ENCODE peak calls at places on chromosomes 16 and 17, in five cellular contexts. One of them, this sample, is unnamed.

GRCh38 chr16:26595199-26595598 is 471.5 kb upstream of the C16orf82 start:
- DNase-seq in neural progenitor cell: no peak
- DNase-seq in PC-3: no peak
- DNase-seq in HCT116: no peak
- DNase-seq in MM.1S: no peak
- DNase-seq in this sample: no peak

GRCh38 chr16:24846548-24847357 is 990 bp downstream of the SLC5A11 start:
- DNase-seq in neural progenitor cell: no peak
- DNase-seq in PC-3: no peak
- DNase-seq in HCT116: no peak
- DNase-seq in MM.1S: no peak
- DNase-seq in this sample: no peak

GRCh38 chr17:45019177-45019711 is 32.2 kb downstream of the DCAKD start:
- DNase-seq in neural progenitor cell: peak
- DNase-seq in PC-3: peak
- DNase-seq in HCT116: no peak
- DNase-seq in MM.1S: peak
- DNase-seq in this sample: peak

GRCh38 chr17:75113798-75114551 is 4.2 kb downstream of the ARMC7 start:
- DNase-seq in neural progenitor cell: peak
- DNase-seq in PC-3: peak
- DNase-seq in HCT116: peak
- DNase-seq in MM.1S: peak
- DNase-seq in this sample: peak

GRCh38 chr17:82097187-82097918 is 683 bp downstream of the FASN start:
- DNase-seq in neural progenitor cell: peak
- DNase-seq in PC-3: peak
- DNase-seq in HCT116: no peak
- DNase-seq in MM.1S: peak
- DNase-seq in this sample: peak

GRCh38 chr16:65689726-65690125 is 567.9 kb upstream of the CDH11 start:
- DNase-seq in neural progenitor cell: no peak
- DNase-seq in PC-3: no peak
- DNase-seq in HCT116: no peak
- DNase-seq in MM.1S: no peak
- DNase-seq in this sample: no peak

GRCh38 chr17:37568350-37569053 is 40.7 kb downstream of the SYNRG start:
- DNase-seq in neural progenitor cell: no peak
- DNase-seq in PC-3: no peak
- DNase-seq in HCT116: no peak
- DNase-seq in MM.1S: no peak
- DNase-seq in this sample: peak

GRCh38 chr16:73047536-73048291 is at the start of gene ZFHX3:
- DNase-seq in neural progenitor cell: peak
- DNase-seq in PC-3: peak
- DNase-seq in HCT116: no peak
- DNase-seq in MM.1S: peak
- DNase-seq in this sample: peak

GRCh38 chr16:9061358-9061813 is 30.1 kb upstream of the HAPSTR1 start:
- DNase-seq in neural progenitor cell: no peak
- DNase-seq in PC-3: peak
- DNase-seq in HCT116: no peak
- DNase-seq in MM.1S: no peak
- DNase-seq in this sample: peak

GRCh38 chr16:29804455-29805231 is 1.7 kb upstream of the MAZ start:
- DNase-seq in neural progenitor cell: peak
- DNase-seq in PC-3: no peak
- DNase-seq in HCT116: no peak
- DNase-seq in MM.1S: peak
- DNase-seq in this sample: peak

GRCh38 chr17:17175917-17176316 is 30.2 kb downstream of the PLD6 start:
- DNase-seq in neural progenitor cell: no peak
- DNase-seq in PC-3: no peak
- DNase-seq in HCT116: no peak
- DNase-seq in MM.1S: no peak
- DNase-seq in this sample: no peak

GRCh38 chr17:35089846-35090193 is 26.3 kb upstream of the RFFL start:
- DNase-seq in neural progenitor cell: peak
- DNase-seq in PC-3: peak
- DNase-seq in HCT116: no peak
- DNase-seq in MM.1S: no peak
- DNase-seq in this sample: peak

GRCh38 chr16:19167710-19168172 is 299 bp upstream of the SYT17 start:
- DNase-seq in neural progenitor cell: peak
- DNase-seq in PC-3: peak
- DNase-seq in HCT116: peak
- DNase-seq in MM.1S: peak
- DNase-seq in this sample: peak

GRCh38 chr16:88451586-88452484 is 1.2 kb upstream of the ZFPM1 start:
- DNase-seq in neural progenitor cell: no peak
- DNase-seq in PC-3: no peak
- DNase-seq in HCT116: peak
- DNase-seq in MM.1S: no peak
- DNase-seq in this sample: no peak

GRCh38 chr17:53765129-53765528 is 57.6 kb upstream of the KIF2B start:
- DNase-seq in neural progenitor cell: no peak
- DNase-seq in PC-3: no peak
- DNase-seq in HCT116: no peak
- DNase-seq in MM.1S: no peak
- DNase-seq in this sample: no peak

GRCh38 chr16:87515475-87516330 is 22.9 kb upstream of the ZCCHC14 start:
- DNase-seq in neural progenitor cell: peak
- DNase-seq in PC-3: no peak
- DNase-seq in HCT116: no peak
- DNase-seq in MM.1S: no peak
- DNase-seq in this sample: no peak

GRCh38 chr17:27906238-27906603 is 13.1 kb upstream of the LYRM9 start:
- DNase-seq in neural progenitor cell: no peak
- DNase-seq in PC-3: no peak
- DNase-seq in HCT116: no peak
- DNase-seq in MM.1S: no peak
- DNase-seq in this sample: no peak

GRCh38 chr16:4140652-4141051 is 24.4 kb upstream of the ADCY9 start:
- DNase-seq in neural progenitor cell: no peak
- DNase-seq in PC-3: no peak
- DNase-seq in HCT116: no peak
- DNase-seq in MM.1S: no peak
- DNase-seq in this sample: no peak

GRCh38 chr17:58677204-58677880 is 14.5 kb downstream of the TEX14 start:
- DNase-seq in neural progenitor cell: no peak
- DNase-seq in PC-3: peak
- DNase-seq in HCT116: no peak
- DNase-seq in MM.1S: no peak
- DNase-seq in this sample: peak

GRCh38 chr17:81328489-81328888 is 33.4 kb upstream of the SLC38A10 start:
- DNase-seq in neural progenitor cell: no peak
- DNase-seq in PC-3: peak
- DNase-seq in HCT116: no peak
- DNase-seq in MM.1S: no peak
- DNase-seq in this sample: no peak

GRCh38 chr17:39618956-39619785 is 7.6 kb upstream of the PPP1R1B start:
- DNase-seq in neural progenitor cell: no peak
- DNase-seq in PC-3: no peak
- DNase-seq in HCT116: no peak
- DNase-seq in MM.1S: no peak
- DNase-seq in this sample: no peak

GRCh38 chr17:7886227-7887037 is 2.2 kb upstream of the CHD3 start:
- DNase-seq in neural progenitor cell: peak
- DNase-seq in PC-3: peak
- DNase-seq in HCT116: no peak
- DNase-seq in MM.1S: no peak
- DNase-seq in this sample: peak

GRCh38 chr17:81483085-81483861 is 29.3 kb downstream of the ACTG1 start:
- DNase-seq in neural progenitor cell: peak
- DNase-seq in PC-3: no peak
- DNase-seq in HCT116: no peak
- DNase-seq in MM.1S: no peak
- DNase-seq in this sample: no peak

GRCh38 chr16:79608976-79609375 is 8.4 kb upstream of the MAF start:
- DNase-seq in neural progenitor cell: no peak
- DNase-seq in PC-3: no peak
- DNase-seq in HCT116: no peak
- DNase-seq in MM.1S: no peak
- DNase-seq in this sample: no peak

GRCh38 chr17:28744104-28744801 is 442 bp downstream of the TRAF4 start:
- DNase-seq in neural progenitor cell: peak
- DNase-seq in PC-3: no peak
- DNase-seq in HCT116: no peak
- DNase-seq in MM.1S: peak
- DNase-seq in this sample: peak

GRCh38 chr16:27463741-27464662 is 62.0 kb downstream of the IL21R start:
- DNase-seq in neural progenitor cell: no peak
- DNase-seq in PC-3: no peak
- DNase-seq in HCT116: no peak
- DNase-seq in MM.1S: no peak
- DNase-seq in this sample: no peak

GRCh38 chr16:79897444-79898146 is 297.1 kb upstream of the MAF start:
- DNase-seq in neural progenitor cell: no peak
- DNase-seq in PC-3: no peak
- DNase-seq in HCT116: no peak
- DNase-seq in MM.1S: no peak
- DNase-seq in this sample: no peak

DNA sequence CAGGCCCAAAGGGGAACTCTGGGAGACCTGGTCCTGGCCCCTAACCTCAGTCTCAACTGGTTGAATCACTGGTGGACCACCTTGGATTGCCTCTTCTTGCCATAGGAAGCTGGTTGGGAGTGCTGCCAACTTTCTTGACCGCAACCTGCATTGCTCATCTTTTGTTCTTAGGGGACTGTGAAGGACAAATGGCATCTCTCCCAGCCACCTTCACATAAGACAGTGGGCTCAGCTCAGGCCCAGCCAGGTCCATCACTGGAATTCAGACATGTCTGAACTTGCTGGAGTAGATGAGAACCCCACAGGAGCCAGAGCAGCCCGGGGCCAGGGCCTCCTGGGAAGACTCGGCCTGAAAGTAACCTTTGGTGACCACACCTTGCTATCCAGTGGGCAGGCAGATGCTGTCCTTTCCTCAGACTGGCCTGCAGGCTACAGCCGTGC is 18.8 kb downstream of the ADORA2B start:
- DNase-seq in neural progenitor cell: no peak
- DNase-seq in PC-3: peak
- DNase-seq in HCT116: peak
- DNase-seq in MM.1S: no peak
- DNase-seq in this sample: peak
- TF ChIP-seq EZH2phosphoT487 in neural progenitor cell: no peak
- TF ChIP-seq EZH2phosphoT487 in PC-3: no peak
- TF ChIP-seq EZH2phosphoT487 in HCT116: no peak
- TF ChIP-seq EZH2phosphoT487 in MM.1S: no peak
- TF ChIP-seq EZH2phosphoT487 in this sample: no peak

DNA sequence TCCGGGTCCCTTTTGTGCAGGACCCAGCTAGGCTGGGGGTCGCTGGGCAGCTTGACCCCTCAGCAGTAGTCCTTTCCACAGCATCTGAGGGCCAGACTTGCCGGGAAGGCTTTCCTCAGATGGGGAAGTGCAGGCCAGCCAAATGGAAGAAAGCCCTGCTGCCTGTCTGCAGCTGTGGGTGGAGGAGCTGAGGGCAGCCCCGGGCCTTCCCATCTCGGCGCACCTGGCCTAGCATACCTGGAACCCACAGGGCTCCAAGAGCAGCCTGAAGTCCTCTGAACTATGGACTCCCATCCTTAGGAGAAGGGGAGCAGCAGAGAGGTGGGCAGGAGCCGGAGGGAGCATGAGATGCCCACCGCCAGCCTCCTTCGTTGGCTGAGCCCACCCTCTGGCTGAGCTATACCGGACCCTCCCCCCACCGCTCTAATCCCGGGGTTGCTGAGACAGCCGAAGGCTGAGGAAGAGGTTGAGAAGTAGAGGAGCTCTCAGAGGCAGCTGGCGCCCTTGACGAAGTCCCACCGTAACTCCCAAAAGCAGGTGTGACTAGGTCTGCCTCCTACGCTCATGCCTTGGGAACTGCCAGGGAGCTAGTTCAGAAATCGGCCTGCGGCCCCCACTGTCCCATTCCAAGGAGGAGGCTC is 13.2 kb downstream of the UBALD2 start:
- DNase-seq in neural progenitor cell: no peak
- DNase-seq in PC-3: no peak
- DNase-seq in HCT116: no peak
- DNase-seq in MM.1S: no peak
- DNase-seq in this sample: no peak
- H3K9ac ChIP-seq in neural progenitor cell: no peak
- H3K9ac ChIP-seq in PC-3: no peak
- H3K9ac ChIP-seq in HCT116: no peak
- H3K9ac ChIP-seq in MM.1S: no peak
- H3K9ac ChIP-seq in this sample: no peak

GRCh38 chr17:179066-179432 is 2.4 kb downstream of the DOC2B start:
- DNase-seq in neural progenitor cell: no peak
- DNase-seq in PC-3: no peak
- DNase-seq in HCT116: no peak
- DNase-seq in MM.1S: no peak
- DNase-seq in this sample: peak

GRCh38 chr17:180380-181212 is 854 bp downstream of the DOC2B start:
- DNase-seq in neural progenitor cell: peak
- DNase-seq in PC-3: no peak
- DNase-seq in HCT116: no peak
- DNase-seq in MM.1S: no peak
- DNase-seq in this sample: peak

GRCh38 chr17:181213-182163 is at the start of gene DOC2B:
- DNase-seq in neural progenitor cell: peak
- DNase-seq in PC-3: peak
- DNase-seq in HCT116: peak
- DNase-seq in MM.1S: no peak
- DNase-seq in this sample: peak

GRCh38 chr17:178292-179065 is 3.0 kb downstream of the DOC2B start:
- DNase-seq in neural progenitor cell: no peak
- DNase-seq in PC-3: no peak
- DNase-seq in HCT116: no peak
- DNase-seq in MM.1S: no peak
- DNase-seq in this sample: no peak

DNA sequence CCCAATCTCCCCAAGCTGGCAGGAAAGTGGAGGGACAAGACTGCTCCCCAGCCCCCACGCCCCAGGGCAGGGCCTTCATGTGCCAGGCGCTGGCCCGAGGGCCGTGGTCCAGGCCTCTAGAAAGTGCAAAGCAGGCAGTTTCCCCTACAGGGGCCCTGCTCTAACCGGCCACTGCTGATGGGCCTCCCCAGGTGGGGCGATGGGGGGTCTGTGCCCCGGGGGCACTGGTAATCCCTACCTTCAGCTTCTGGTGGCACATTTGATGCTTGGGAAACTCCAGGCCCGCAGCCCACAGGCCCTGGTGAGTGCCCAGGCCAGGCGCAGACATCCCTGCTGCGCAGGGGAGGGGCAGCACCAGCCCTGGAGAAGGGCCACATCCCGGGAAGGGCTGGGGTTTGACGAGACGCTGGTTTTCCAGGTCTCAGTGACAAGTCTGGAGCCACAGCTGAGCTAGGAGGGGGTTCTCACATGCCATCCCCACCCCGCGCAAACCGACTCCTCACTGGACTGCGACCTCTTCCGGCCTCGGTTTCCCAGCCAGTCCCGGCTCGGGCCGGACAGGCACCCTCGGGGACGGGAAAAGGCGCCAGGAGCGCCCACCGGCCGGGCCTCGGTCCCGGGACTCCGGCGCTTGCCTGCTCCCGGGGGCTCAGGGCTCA is 1.6 kb downstream of the DOC2B start:
- DNase-seq in neural progenitor cell: peak
- DNase-seq in PC-3: no peak
- DNase-seq in HCT116: no peak
- DNase-seq in MM.1S: no peak
- DNase-seq in this sample: no peak
- TF ChIP-seq EZH2 in neural progenitor cell: no peak
- TF ChIP-seq EZH2 in PC-3: no peak
- TF ChIP-seq EZH2 in HCT116: no peak
- TF ChIP-seq EZH2 in MM.1S: no peak
- TF ChIP-seq EZH2 in this sample: peak

GRCh38 chr17:47289302-47289701 is 34.5 kb upstream of the EFCAB13 start:
- DNase-seq in neural progenitor cell: no peak
- DNase-seq in PC-3: no peak
- DNase-seq in HCT116: no peak
- DNase-seq in MM.1S: no peak
- DNase-seq in this sample: no peak
- TF ChIP-seq EZH2phosphoT487 in neural progenitor cell: no peak
- TF ChIP-seq EZH2phosphoT487 in PC-3: no peak
- TF ChIP-seq EZH2phosphoT487 in HCT116: no peak
- TF ChIP-seq EZH2phosphoT487 in MM.1S: no peak
- TF ChIP-seq EZH2phosphoT487 in this sample: no peak

This sample was measured in GM23248.